ENCODE peak calls at places on chromosome 14, in ten cellular contexts. W is Peyer's patch; D is H1; A is adrenal gland; U is ovary; N is heart left ventricle; C is CD8-positive, alpha-beta memory T cell; G is effector memory CD4-positive, alpha-beta T cell; F is uterus; Q is HCT116. P is an unnamed sample.

GRCh38 chr14:90693413-90693812 is 122.8 kb downstream of the TTC7B start:
- DNase-seq in D (no peak), G (no peak), U (no peak), F (no peak), A (no peak), Q (no peak), C (no peak), N (no peak), W (no peak), P (no peak)

GRCh38 chr14:99630202-99630601 is 14.7 kb upstream of the HHIPL1 start:
- DNase-seq in N (no peak), Q (peak; percentile 10), W (no peak), D (no peak), F (no peak), U (no peak), A (no peak), C (no peak), G (no peak), P (no peak)

GRCh38 chr14:74800780-74801179 is 37.7 kb downstream of the YLPM1 start:
- DNase-seq in A (no peak), F (no peak), W (no peak), N (no peak), C (no peak), Q (no peak), U (no peak), D (no peak), G (no peak), P (no peak)

GRCh38 chr14:77206877-77207389 is 25.3 kb downstream of the TMEM63C start:
- DNase-seq in D (no peak), U (no peak), N (no peak), Q (no peak), A (no peak), W (no peak), F (no peak), C (no peak), G (no peak), P (no peak)

GRCh38 chr14:75824328-75824727 is 157.5 kb downstream of the TGFB3 start:
- DNase-seq in N (no peak), F (no peak), G (no peak), W (no peak), C (no peak), D (no peak), U (no peak), Q (no peak), A (no peak), P (no peak)

GRCh38 chr14:80805136-80805535 is 136.4 kb downstream of the CEP128 start:
- DNase-seq in N (no peak), C (no peak), U (no peak), Q (no peak), F (no peak), G (no peak), A (no peak), D (no peak), W (no peak), P (no peak)

GRCh38 chr14:51382506-51382905 is 142.5 kb downstream of the TMX1 start:
- DNase-seq in U (no peak), A (no peak), N (no peak), F (no peak), Q (no peak), W (no peak), D (no peak), C (no peak), G (no peak), P (no peak)

GRCh38 chr14:60724080-60724618 is at the start of gene SIX4:
- DNase-seq in C (no peak), D (peak; percentile 78), U (peak; percentile 76), A (peak; percentile 72), N (peak; percentile 47), F (peak; percentile 68), G (no peak), Q (peak; percentile 78), W (peak; percentile 54), P (peak; percentile 53)

GRCh38 chr14:56585461-56586084 is 6.0 kb downstream of the TMEM260 start:
- DNase-seq in D (no peak), N (no peak), A (no peak), F (no peak), Q (no peak), U (no peak), W (no peak), G (no peak), C (no peak), P (no peak)

GRCh38 chr14:32300146-32300545 is 29.0 kb upstream of the AKAP6 start:
- DNase-seq in D (no peak), Q (no peak), G (no peak), N (no peak), W (no peak), U (no peak), A (no peak), C (no peak), F (no peak), P (no peak)

GRCh38 chr14:61567838-61568571 is 127.3 kb upstream of the HIF1A start:
- DNase-seq in C (no peak), Q (no peak), U (no peak), W (no peak), G (no peak), F (no peak), N (no peak), A (no peak), D (no peak), P (no peak)

GRCh38 chr14:52434955-52435354 is 117.3 kb downstream of the TXNDC16 start:
- DNase-seq in C (no peak), U (no peak), W (no peak), Q (no peak), A (no peak), D (no peak), F (no peak), N (no peak), G (no peak), P (no peak)
- H3K27ac ChIP-seq in C (no peak overlapping the region), U (no peak overlapping the region), W (no peak overlapping the region), Q (no peak overlapping the region), A (no peak overlapping the region), D (no peak overlapping the region), F (no peak overlapping the region), N (no peak overlapping the region), G (no peak overlapping the region), P (no peak overlapping the region)

DNA sequence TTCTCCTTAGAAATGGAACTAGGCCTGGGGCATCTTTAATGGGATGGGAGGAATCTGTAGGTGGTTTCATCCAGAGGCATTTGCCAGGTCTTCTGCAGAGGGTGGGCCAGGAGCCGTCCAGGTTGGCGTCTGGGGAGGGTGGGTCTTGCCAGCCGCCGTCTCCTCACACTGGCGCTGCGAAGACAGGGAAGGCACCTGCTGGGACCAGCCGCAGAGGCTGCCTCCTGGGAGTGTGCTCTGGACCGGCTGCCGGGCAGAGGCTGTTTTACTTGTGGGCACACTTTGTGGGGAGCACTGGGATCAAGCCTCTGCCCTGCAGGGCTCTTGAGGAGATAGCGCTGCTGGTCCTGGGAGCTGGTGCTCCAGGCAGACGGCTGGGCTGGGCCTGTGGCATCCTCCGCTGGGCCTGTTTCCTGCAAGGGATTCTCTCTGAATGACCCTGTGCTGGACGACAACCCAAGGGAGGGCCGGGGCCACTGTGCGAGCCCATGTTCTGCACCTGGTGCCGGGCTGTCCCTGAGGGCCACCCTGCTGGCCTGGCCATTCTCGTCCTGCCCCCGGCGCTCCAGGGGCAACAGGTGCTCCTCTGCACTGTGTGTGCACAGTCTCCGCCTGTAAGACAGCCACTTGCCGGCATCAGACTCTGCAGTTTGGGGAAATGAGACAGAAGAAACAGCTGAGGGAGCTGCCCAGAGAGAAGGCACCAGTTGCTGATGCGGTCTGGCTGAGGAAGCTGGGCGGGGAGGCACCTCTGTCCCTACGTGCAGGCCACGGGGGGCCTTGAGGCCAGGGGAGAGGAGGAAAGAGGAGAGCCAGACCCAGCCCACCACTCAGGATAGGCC is 10.0 kb upstream of the TEX22 start:
- DNase-seq in G (no peak), W (no peak), U (no peak), A (no peak), D (no peak), Q (no peak), N (no peak), C (no peak), F (no peak), P (no peak)
- H3K36me3 ChIP-seq in G (peaks cover 4% of the 10 kb centered on the region), W (no peaks in the 10 kb centered on the region), U (no peaks in the 10 kb centered on the region), A (no peaks in the 10 kb centered on the region), D (peaks cover 3% of the 10 kb centered on the region), Q (no peaks in the 10 kb centered on the region), N (no peaks in the 10 kb centered on the region), C (no peaks in the 10 kb centered on the region), F (no peaks in the 10 kb centered on the region), P (no peaks in the 10 kb centered on the region)

GRCh38 chr14:55412686-55413085 is 1.1 kb upstream of the ATG14 start:
- DNase-seq in Q (no peak), D (no peak), U (no peak), G (no peak), F (no peak), W (no peak), C (no peak), A (no peak), N (no peak), P (no peak)
- H3K27ac ChIP-seq in Q (no peak overlapping the region), D (no peak overlapping the region), U (no peak overlapping the region), G (no peak overlapping the region), F (peak overlapping the region; percentile 87), W (no peak overlapping the region), C (no peak overlapping the region), A (peak overlapping the region; percentile 79), N (no peak overlapping the region), P (no peak overlapping the region)

GRCh38 chr14:49622022-49622607 is 1.5 kb downstream of the MGAT2 start:
- DNase-seq in U (no peak), Q (no peak), G (no peak), N (no peak), A (no peak), W (no peak), C (no peak), F (no peak), D (no peak), P (no peak)

GRCh38 chr14:49620182-49621113 is at the start of the genes MGAT2 and RPL36AL:
- DNase-seq in D (peak; percentile 92), G (peak; percentile 91), W (peak; percentile 99), Q (peak; percentile 95), C (peak; percentile 96), A (peak; percentile 98), N (peak; percentile 99), U (peak; percentile 99), F (peak; percentile 98), P (peak; percentile 99)

GRCh38 chr14:49621114-49621881 is 699 bp downstream of the MGAT2 start:
- DNase-seq in A (peak; percentile 75), Q (no peak), C (no peak), U (peak; percentile 66), D (no peak), F (peak; percentile 52), N (peak; percentile 79), W (peak; percentile 78), G (peak; percentile 9), P (peak; percentile 75)

GRCh38 chr14:49617846-49618519 is 2.4 kb downstream of the RPL36AL start:
- DNase-seq in F (no peak), G (no peak), A (no peak), U (no peak), N (no peak), D (no peak), Q (no peak), W (no peak), C (no peak), P (no peak)

GRCh38 chr14:49619730-49620129 is 696 bp downstream of the RPL36AL start:
- DNase-seq in U (no peak), Q (no peak), W (no peak), N (no peak), G (no peak), A (no peak), D (no peak), F (no peak), C (no peak), P (no peak)
- H3K36me3 ChIP-seq in U (no peaks in the 10 kb centered on the region), Q (peaks cover 17% of the 10 kb centered on the region), W (no peaks in the 10 kb centered on the region), N (peaks cover 10% of the 10 kb centered on the region), G (peaks cover 9% of the 10 kb centered on the region), A (no peaks in the 10 kb centered on the region), D (peaks cover 5% of the 10 kb centered on the region), F (no peaks in the 10 kb centered on the region), C (peaks cover 5% of the 10 kb centered on the region), P (no peaks in the 10 kb centered on the region)

P was measured in transverse colon.